ENCODE peak calls at places on chromosomes 13 and 19, in five cellular contexts. One of them, this sample, is unnamed. For H3K4me1, the result is how much of the 10 kb centered on the place peaks cover.

GRCh38 chr13:97134364-97135095 is 87.6 kb upstream of the MBNL2 start:
- DNase-seq in stomach: no peak
- DNase-seq in HepG2: no peak
- DNase-seq in K562: no peak
- DNase-seq in suprapubic skin: no peak
- DNase-seq in this sample: no peak

GRCh38 chr19:13127051-13127450 is 9.0 kb downstream of the NACC1 start:
- DNase-seq in suprapubic skin: no peak
- DNase-seq in K562: no peak
- DNase-seq in stomach: no peak
- DNase-seq in HepG2: no peak
- DNase-seq in this sample: no peak

GRCh38 chr19:13033244-13033643 is 38.0 kb downstream of the NFIX start:
- DNase-seq in suprapubic skin: no peak
- DNase-seq in HepG2: no peak
- DNase-seq in K562: no peak
- DNase-seq in stomach: no peak
- DNase-seq in this sample: no peak

GRCh38 chr13:99982741-99983400 is 1.3 kb downstream of the ZIC2 start:
- DNase-seq in stomach: no peak
- DNase-seq in suprapubic skin: no peak
- DNase-seq in HepG2: no peak
- DNase-seq in K562: no peak
- DNase-seq in this sample: no peak

GRCh38 chr19:13095934-13096890 is 6.4 kb downstream of the LYL1 start:
- DNase-seq in HepG2: peak
- DNase-seq in stomach: no peak
- DNase-seq in K562: peak
- DNase-seq in suprapubic skin: no peak
- DNase-seq in this sample: no peak

GRCh38 chr13:93146584-93147292 is 79.9 kb upstream of the GPC6 start:
- DNase-seq in HepG2: no peak
- DNase-seq in K562: no peak
- DNase-seq in suprapubic skin: no peak
- DNase-seq in stomach: no peak
- DNase-seq in this sample: no peak

GRCh38 chr13:31192306-31192705 is 7.5 kb upstream of the B3GLCT start:
- DNase-seq in stomach: no peak
- DNase-seq in suprapubic skin: no peak
- DNase-seq in HepG2: no peak
- DNase-seq in K562: no peak
- DNase-seq in this sample: no peak

GRCh38 chr13:19713186-19713965 is 69.4 kb downstream of the PSPC1 start:
- DNase-seq in stomach: no peak
- DNase-seq in suprapubic skin: no peak
- DNase-seq in HepG2: no peak
- DNase-seq in K562: no peak
- DNase-seq in this sample: no peak

GRCh38 chr19:19134687-19135158 is 3.6 kb downstream of the TMEM161A start:
- DNase-seq in K562: peak
- DNase-seq in suprapubic skin: no peak
- DNase-seq in HepG2: no peak
- DNase-seq in stomach: peak
- DNase-seq in this sample: no peak

GRCh38 chr13:43877788-43878187 is 1.8 kb downstream of the CCDC122 start:
- DNase-seq in stomach: no peak
- DNase-seq in HepG2: no peak
- DNase-seq in K562: no peak
- DNase-seq in suprapubic skin: no peak
- DNase-seq in this sample: no peak

GRCh38 chr13:96696501-96696900 is 297.8 kb downstream of the OXGR1 start:
- DNase-seq in K562: no peak
- DNase-seq in HepG2: no peak
- DNase-seq in suprapubic skin: no peak
- DNase-seq in stomach: no peak
- DNase-seq in this sample: no peak

GRCh38 chr19:54160182-54160811 is 776 bp upstream of the LENG1 start:
- DNase-seq in stomach: no peak
- DNase-seq in suprapubic skin: no peak
- DNase-seq in HepG2: no peak
- DNase-seq in K562: peak
- DNase-seq in this sample: no peak

GRCh38 chr13:51684076-51684475 is 99.8 kb downstream of the WDFY2 start:
- DNase-seq in HepG2: no peak
- DNase-seq in K562: no peak
- DNase-seq in stomach: no peak
- DNase-seq in suprapubic skin: no peak
- DNase-seq in this sample: no peak

GRCh38 chr13:28628250-28628649 is 30.7 kb upstream of the POMP start:
- DNase-seq in HepG2: no peak
- DNase-seq in stomach: no peak
- DNase-seq in K562: no peak
- DNase-seq in suprapubic skin: no peak
- DNase-seq in this sample: no peak

GRCh38 chr19:45995715-45996385 is 583 bp downstream of the CCDC61 start:
- DNase-seq in HepG2: no peak
- DNase-seq in stomach: no peak
- DNase-seq in suprapubic skin: no peak
- DNase-seq in K562: peak
- DNase-seq in this sample: no peak

GRCh38 chr19:49570997-49571676 is 9.2 kb downstream of the NOSIP start:
- DNase-seq in stomach: peak
- DNase-seq in K562: no peak
- DNase-seq in suprapubic skin: no peak
- DNase-seq in HepG2: peak
- DNase-seq in this sample: peak

GRCh38 chr19:37691881-37692504 is 27.6 kb downstream of the ZNF607 start:
- DNase-seq in K562: peak
- DNase-seq in suprapubic skin: peak
- DNase-seq in stomach: peak
- DNase-seq in HepG2: peak
- DNase-seq in this sample: peak

GRCh38 chr19:15199652-15200574 is 882 bp downstream of the NOTCH3 start:
- DNase-seq in stomach: no peak
- DNase-seq in HepG2: no peak
- DNase-seq in suprapubic skin: no peak
- DNase-seq in K562: peak
- DNase-seq in this sample: no peak

GRCh38 chr19:16888629-16889371 is at the start of gene F2RL3:
- DNase-seq in stomach: peak
- DNase-seq in suprapubic skin: peak
- DNase-seq in HepG2: no peak
- DNase-seq in K562: peak
- DNase-seq in this sample: peak
- H3K4me1 ChIP-seq in stomach: under half
- H3K4me1 ChIP-seq in suprapubic skin: under half
- H3K4me1 ChIP-seq in HepG2: under half
- H3K4me1 ChIP-seq in K562: under half
- H3K4me1 ChIP-seq in this sample: under half

GRCh38 chr19:1566392-1567115 is 1.6 kb downstream of the MEX3D start:
- DNase-seq in stomach: peak
- DNase-seq in suprapubic skin: no peak
- DNase-seq in HepG2: peak
- DNase-seq in K562: peak
- DNase-seq in this sample: peak

GRCh38 chr19:1567848-1568227 is 287 bp downstream of the MEX3D start:
- DNase-seq in stomach: no peak
- DNase-seq in suprapubic skin: no peak
- DNase-seq in HepG2: no peak
- DNase-seq in K562: peak
- DNase-seq in this sample: no peak

GRCh38 chr19:1569997-1570396 is 1.9 kb upstream of the MEX3D start:
- DNase-seq in K562: no peak
- DNase-seq in suprapubic skin: no peak
- DNase-seq in stomach: no peak
- DNase-seq in HepG2: no peak
- DNase-seq in this sample: no peak

GRCh38 chr19:1568320-1569019 is at the start of gene MEX3D:
- DNase-seq in suprapubic skin: no peak
- DNase-seq in stomach: peak
- DNase-seq in HepG2: peak
- DNase-seq in K562: peak
- DNase-seq in this sample: peak

GRCh38 chr19:1567116-1567847 is 843 bp downstream of the MEX3D start:
- DNase-seq in K562: peak
- DNase-seq in stomach: peak
- DNase-seq in suprapubic skin: no peak
- DNase-seq in HepG2: no peak
- DNase-seq in this sample: peak
- TF ChIP-seq POLR2AphosphoS5 in K562: no peak
- TF ChIP-seq POLR2AphosphoS5 in stomach: no peak
- TF ChIP-seq POLR2AphosphoS5 in suprapubic skin: no peak
- TF ChIP-seq POLR2AphosphoS5 in HepG2: no peak
- TF ChIP-seq POLR2AphosphoS5 in this sample: no peak

GRCh38 chr13:30017880-30018279 is 167.5 kb upstream of the UBL3 start:
- DNase-seq in K562: no peak
- DNase-seq in stomach: no peak
- DNase-seq in HepG2: no peak
- DNase-seq in suprapubic skin: no peak
- DNase-seq in this sample: no peak
- TF ChIP-seq EP300 in K562: no peak
- TF ChIP-seq EP300 in stomach: no peak
- TF ChIP-seq EP300 in HepG2: no peak
- TF ChIP-seq EP300 in suprapubic skin: no peak
- TF ChIP-seq EP300 in this sample: no peak

GRCh38 chr19:35065574-35065973 is 24.1 kb downstream of the HPN start:
- DNase-seq in suprapubic skin: no peak
- DNase-seq in K562: no peak
- DNase-seq in HepG2: no peak
- DNase-seq in stomach: no peak
- DNase-seq in this sample: no peak

GRCh38 chr19:35063940-35064818 is 22.7 kb downstream of the HPN start:
- DNase-seq in suprapubic skin: no peak
- DNase-seq in K562: no peak
- DNase-seq in stomach: no peak
- DNase-seq in HepG2: no peak
- DNase-seq in this sample: no peak

GRCh38 chr19:35066691-35067563 is 25.4 kb downstream of the HPN start:
- DNase-seq in suprapubic skin: peak
- DNase-seq in HepG2: peak
- DNase-seq in stomach: peak
- DNase-seq in K562: peak
- DNase-seq in this sample: peak

GRCh38 chr19:35068941-35069634 is 27.6 kb downstream of the HPN start:
- DNase-seq in HepG2: no peak
- DNase-seq in suprapubic skin: no peak
- DNase-seq in K562: no peak
- DNase-seq in stomach: no peak
- DNase-seq in this sample: no peak

GRCh38 chr19:35066121-35066520 is 24.6 kb downstream of the HPN start:
- DNase-seq in K562: no peak
- DNase-seq in HepG2: no peak
- DNase-seq in suprapubic skin: no peak
- DNase-seq in stomach: no peak
- DNase-seq in this sample: no peak
- H3K4me1 ChIP-seq in K562: under half
- H3K4me1 ChIP-seq in HepG2: under half
- H3K4me1 ChIP-seq in suprapubic skin: under half
- H3K4me1 ChIP-seq in stomach: under half
- H3K4me1 ChIP-seq in this sample: under half

DNA sequence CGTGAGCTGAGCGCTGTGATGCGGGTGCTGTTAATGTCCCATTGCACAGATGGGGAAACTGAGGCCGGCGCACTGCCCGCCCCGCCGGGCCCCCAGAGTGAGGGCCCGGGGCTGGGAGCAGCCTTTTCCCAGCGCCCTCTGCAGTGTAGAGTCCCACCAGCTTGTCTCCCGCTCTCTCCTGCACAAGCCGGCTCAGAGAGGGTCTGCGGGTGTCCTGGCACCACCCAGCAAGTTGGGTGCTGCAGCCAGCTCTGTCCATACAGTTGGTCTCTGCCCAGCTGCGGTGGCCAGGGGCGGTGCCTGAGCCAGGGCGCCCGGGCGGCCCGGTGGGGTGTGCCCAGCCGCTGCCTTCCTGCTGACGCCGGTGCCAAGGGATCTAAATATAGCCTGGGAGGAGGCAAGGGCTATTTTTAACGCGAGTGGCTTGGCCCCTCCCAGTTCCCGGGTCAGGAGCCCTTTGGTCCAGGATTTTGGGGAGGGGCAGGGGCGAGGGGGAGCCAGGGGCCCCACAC is 19.3 kb downstream of the GADD45B start:
- DNase-seq in HepG2: no peak
- DNase-seq in stomach: peak
- DNase-seq in K562: no peak
- DNase-seq in suprapubic skin: peak
- DNase-seq in this sample: peak
- TF ChIP-seq POLR2AphosphoS5 in HepG2: no peak
- TF ChIP-seq POLR2AphosphoS5 in stomach: peak
- TF ChIP-seq POLR2AphosphoS5 in K562: no peak
- TF ChIP-seq POLR2AphosphoS5 in suprapubic skin: no peak
- TF ChIP-seq POLR2AphosphoS5 in this sample: peak

GRCh38 chr19:17370026-17370587 is 7.0 kb downstream of the PLVAP start:
- DNase-seq in stomach: no peak
- DNase-seq in K562: no peak
- DNase-seq in suprapubic skin: no peak
- DNase-seq in HepG2: no peak
- DNase-seq in this sample: no peak
- TF ChIP-seq EP300 in stomach: no peak
- TF ChIP-seq EP300 in K562: no peak
- TF ChIP-seq EP300 in suprapubic skin: no peak
- TF ChIP-seq EP300 in HepG2: no peak
- TF ChIP-seq EP300 in this sample: no peak

DNA sequence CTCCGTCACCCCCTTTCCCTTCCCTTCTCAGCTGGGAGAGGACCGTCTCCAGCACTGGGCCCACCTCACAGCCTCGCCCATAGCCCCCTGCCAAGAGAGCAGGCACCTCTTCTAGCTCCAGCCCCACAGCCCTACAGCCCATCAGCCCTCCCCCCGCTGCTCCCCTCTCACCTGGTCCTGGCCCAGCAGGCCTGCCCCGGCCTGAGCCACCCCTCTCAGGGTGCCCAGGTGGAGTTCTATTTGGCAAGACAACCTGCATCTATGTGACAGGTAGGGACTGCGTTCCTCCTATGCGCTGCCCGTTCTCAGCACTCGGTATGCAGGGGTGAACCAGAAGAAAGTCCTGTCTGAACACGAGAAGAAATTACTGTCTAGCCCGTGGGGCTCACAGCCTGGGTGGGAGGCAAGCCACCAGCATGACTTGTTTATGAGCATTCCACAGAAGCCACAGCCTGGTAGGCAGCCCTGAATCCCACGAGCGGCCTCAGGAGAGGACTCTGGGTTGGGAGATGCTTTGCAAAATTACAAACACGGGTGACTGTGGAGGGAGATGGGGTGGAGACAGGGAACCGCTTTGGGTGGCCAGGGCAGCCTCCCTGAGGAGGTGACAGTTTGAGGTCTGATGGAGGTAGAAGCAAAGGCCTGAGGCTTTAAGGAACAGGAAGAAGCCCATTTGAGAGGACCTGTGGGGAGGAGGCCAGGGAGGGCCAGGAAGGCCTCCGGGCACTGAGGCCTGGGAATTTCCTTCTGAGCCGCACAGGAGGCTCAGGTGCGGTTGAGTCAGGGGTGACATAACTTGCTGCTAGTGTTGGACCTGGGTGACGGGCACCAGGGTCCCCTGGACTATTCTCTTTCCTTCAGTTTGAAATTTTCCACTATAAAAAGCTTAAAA is 1.2 kb upstream of the PLEKHF1 start:
- DNase-seq in HepG2: no peak
- DNase-seq in suprapubic skin: no peak
- DNase-seq in stomach: no peak
- DNase-seq in K562: no peak
- DNase-seq in this sample: no peak
- H3K4me1 ChIP-seq in HepG2: half or more
- H3K4me1 ChIP-seq in suprapubic skin: half or more
- H3K4me1 ChIP-seq in stomach: half or more
- H3K4me1 ChIP-seq in K562: half or more
- H3K4me1 ChIP-seq in this sample: under half